ENCODE peak calls at places on chromosomes 11 and 22, in six cellular contexts. One of them, this sample, is unnamed.

GRCh38 chr11:72425053-72425980 is 9.0 kb downstream of the CLPB start:
- DNase-seq in A549: no peak
- DNase-seq in K562: no peak
- DNase-seq in GM12878: no peak
- DNase-seq in HepG2: no peak
- DNase-seq in endothelial cell of umbilical vein: no peak
- DNase-seq in this sample: peak; percentile 54

GRCh38 chr11:88035271-88035670 is 140.0 kb downstream of the RAB38 start:
- DNase-seq in K562: no peak
- DNase-seq in GM12878: no peak
- DNase-seq in A549: no peak
- DNase-seq in HepG2: no peak
- DNase-seq in endothelial cell of umbilical vein: no peak
- DNase-seq in this sample: no peak

GRCh38 chr11:69472766-69473519 is 8.5 kb upstream of the LINC01488 start:
- DNase-seq in A549: no peak
- DNase-seq in GM12878: no peak
- DNase-seq in HepG2: no peak
- DNase-seq in K562: no peak
- DNase-seq in endothelial cell of umbilical vein: no peak
- DNase-seq in this sample: peak; percentile 62

GRCh38 chr11:117171007-117171647 is 7.4 kb upstream of the SIDT2 start:
- DNase-seq in GM12878: no peak
- DNase-seq in A549: no peak
- DNase-seq in K562: no peak
- DNase-seq in endothelial cell of umbilical vein: no peak
- DNase-seq in HepG2: no peak
- DNase-seq in this sample: no peak

GRCh38 chr11:1761110-1761856 is 2.4 kb downstream of the CTSD start:
- DNase-seq in A549: no peak
- DNase-seq in endothelial cell of umbilical vein: no peak
- DNase-seq in HepG2: no peak
- DNase-seq in K562: no peak
- DNase-seq in GM12878: no peak
- DNase-seq in this sample: no peak

GRCh38 chr11:122784325-122785155 is 53.8 kb upstream of the CRTAM start:
- DNase-seq in A549: no peak
- DNase-seq in HepG2: no peak
- DNase-seq in GM12878: no peak
- DNase-seq in endothelial cell of umbilical vein: peak; percentile 73
- DNase-seq in K562: no peak
- DNase-seq in this sample: no peak

GRCh38 chr11:120108154-120108784 is 29.6 kb downstream of the TRIM29 start:
- DNase-seq in GM12878: no peak
- DNase-seq in A549: peak; percentile 24
- DNase-seq in K562: peak; percentile 90
- DNase-seq in HepG2: peak; percentile 14
- DNase-seq in endothelial cell of umbilical vein: peak; percentile 42
- DNase-seq in this sample: peak; percentile 70

GRCh38 chr11:27757953-27758352 is 57.7 kb upstream of the BDNF start:
- DNase-seq in K562: no peak
- DNase-seq in GM12878: no peak
- DNase-seq in A549: no peak
- DNase-seq in endothelial cell of umbilical vein: no peak
- DNase-seq in HepG2: no peak
- DNase-seq in this sample: no peak

GRCh38 chr11:70948855-70949551 is 303.4 kb downstream of the SHANK2 start:
- DNase-seq in GM12878: no peak
- DNase-seq in K562: no peak
- DNase-seq in endothelial cell of umbilical vein: no peak
- DNase-seq in HepG2: no peak
- DNase-seq in A549: no peak
- DNase-seq in this sample: no peak

GRCh38 chr11:1749787-1750351 is 526 bp downstream of the IFITM10 start:
- DNase-seq in HepG2: no peak
- DNase-seq in GM12878: no peak
- DNase-seq in A549: no peak
- DNase-seq in endothelial cell of umbilical vein: no peak
- DNase-seq in K562: peak; percentile 13
- DNase-seq in this sample: peak; percentile 16

GRCh38 chr22:41256254-41256897 is 15.6 kb upstream of the CHADL start:
- DNase-seq in endothelial cell of umbilical vein: peak; percentile 45
- DNase-seq in GM12878: no peak
- DNase-seq in K562: no peak
- DNase-seq in A549: peak; percentile 66
- DNase-seq in HepG2: no peak
- DNase-seq in this sample: no peak

GRCh38 chr11:122717264-122717867 is 61.8 kb downstream of the UBASH3B start:
- DNase-seq in endothelial cell of umbilical vein: no peak
- DNase-seq in A549: no peak
- DNase-seq in HepG2: no peak
- DNase-seq in K562: no peak
- DNase-seq in GM12878: peak; percentile 73
- DNase-seq in this sample: peak; percentile 95

GRCh38 chr22:22201185-22201924 is 43.2 kb upstream of the VPREB1 start:
- DNase-seq in endothelial cell of umbilical vein: peak; percentile 15
- DNase-seq in A549: peak; percentile 48
- DNase-seq in HepG2: peak; percentile 25
- DNase-seq in K562: peak; percentile 91
- DNase-seq in GM12878: no peak
- DNase-seq in this sample: peak; percentile 16

GRCh38 chr22:48282804-48283203 is 1520.4 kb downstream of the TBC1D22A start:
- DNase-seq in GM12878: no peak
- DNase-seq in endothelial cell of umbilical vein: no peak
- DNase-seq in K562: no peak
- DNase-seq in A549: no peak
- DNase-seq in HepG2: no peak
- DNase-seq in this sample: no peak

GRCh38 chr11:70203749-70204465 is 811 bp downstream of the FADD start:
- DNase-seq in HepG2: peak; percentile 59
- DNase-seq in GM12878: peak; percentile 40
- DNase-seq in A549: peak; percentile 56
- DNase-seq in endothelial cell of umbilical vein: peak; percentile 90
- DNase-seq in K562: peak; percentile 69
- DNase-seq in this sample: peak; percentile 91

GRCh38 chr22:19821523-19822300 is 33.0 kb downstream of the GNB1L start:
- DNase-seq in K562: no peak
- DNase-seq in GM12878: no peak
- DNase-seq in HepG2: no peak
- DNase-seq in A549: no peak
- DNase-seq in endothelial cell of umbilical vein: no peak
- DNase-seq in this sample: no peak

GRCh38 chr11:48109046-48109666 is 107.5 kb upstream of the OR4B1 start:
- DNase-seq in A549: peak; percentile 65
- DNase-seq in HepG2: peak; percentile 25
- DNase-seq in endothelial cell of umbilical vein: peak; percentile 63
- DNase-seq in GM12878: no peak
- DNase-seq in K562: peak; percentile 56
- DNase-seq in this sample: peak; percentile 75

GRCh38 chr11:48110509-48110766 is 106.2 kb upstream of the OR4B1 start:
- DNase-seq in K562: no peak
- DNase-seq in HepG2: no peak
- DNase-seq in endothelial cell of umbilical vein: no peak
- DNase-seq in A549: no peak
- DNase-seq in GM12878: no peak
- DNase-seq in this sample: no peak

GRCh38 chr11:48108231-48109045 is 108.2 kb upstream of the OR4B1 start:
- DNase-seq in A549: no peak
- DNase-seq in GM12878: no peak
- DNase-seq in K562: no peak
- DNase-seq in endothelial cell of umbilical vein: no peak
- DNase-seq in HepG2: no peak
- DNase-seq in this sample: peak; percentile 49

GRCh38 chr11:48114740-48115139 is 101.9 kb upstream of the OR4B1 start:
- DNase-seq in A549: no peak
- DNase-seq in K562: no peak
- DNase-seq in GM12878: no peak
- DNase-seq in HepG2: no peak
- DNase-seq in endothelial cell of umbilical vein: no peak
- DNase-seq in this sample: no peak

GRCh38 chr11:48111941-48112340 is 104.7 kb upstream of the OR4B1 start:
- DNase-seq in GM12878: no peak
- DNase-seq in K562: no peak
- DNase-seq in endothelial cell of umbilical vein: no peak
- DNase-seq in HepG2: no peak
- DNase-seq in A549: no peak
- DNase-seq in this sample: no peak
- TF ChIP-seq MAX in GM12878: no peak
- TF ChIP-seq MAX in K562: no peak
- TF ChIP-seq MAX in endothelial cell of umbilical vein: no peak
- TF ChIP-seq MAX in HepG2: no peak
- TF ChIP-seq MAX in A549: no peak
- TF ChIP-seq MAX in this sample: no peak

GRCh38 chr11:102325088-102325487 is 7.8 kb downstream of the BIRC3 start:
- DNase-seq in GM12878: no peak
- DNase-seq in A549: no peak
- DNase-seq in HepG2: no peak
- DNase-seq in endothelial cell of umbilical vein: no peak
- DNase-seq in K562: no peak
- DNase-seq in this sample: no peak

GRCh38 chr11:102320679-102321078 is 3.4 kb downstream of the BIRC3 start:
- DNase-seq in GM12878: no peak
- DNase-seq in endothelial cell of umbilical vein: no peak
- DNase-seq in HepG2: no peak
- DNase-seq in A549: no peak
- DNase-seq in K562: no peak
- DNase-seq in this sample: no peak

GRCh38 chr11:102320166-102320565 is 2.9 kb downstream of the BIRC3 start:
- DNase-seq in K562: no peak
- DNase-seq in GM12878: no peak
- DNase-seq in A549: no peak
- DNase-seq in HepG2: no peak
- DNase-seq in endothelial cell of umbilical vein: no peak
- DNase-seq in this sample: no peak

GRCh38 chr11:102322560-102322959 is 5.3 kb downstream of the BIRC3 start:
- DNase-seq in K562: no peak
- DNase-seq in A549: no peak
- DNase-seq in HepG2: no peak
- DNase-seq in endothelial cell of umbilical vein: no peak
- DNase-seq in GM12878: no peak
- DNase-seq in this sample: no peak

GRCh38 chr11:102323542-102324261 is 6.4 kb downstream of the BIRC3 start:
- DNase-seq in endothelial cell of umbilical vein: no peak
- DNase-seq in GM12878: no peak
- DNase-seq in K562: no peak
- DNase-seq in A549: no peak
- DNase-seq in HepG2: no peak
- DNase-seq in this sample: no peak
- TF ChIP-seq MYC in endothelial cell of umbilical vein: no peak
- TF ChIP-seq MYC in GM12878: no peak
- TF ChIP-seq MYC in K562: no peak
- TF ChIP-seq MYC in A549: no peak
- TF ChIP-seq MYC in HepG2: no peak
- TF ChIP-seq MYC in this sample: no peak

DNA sequence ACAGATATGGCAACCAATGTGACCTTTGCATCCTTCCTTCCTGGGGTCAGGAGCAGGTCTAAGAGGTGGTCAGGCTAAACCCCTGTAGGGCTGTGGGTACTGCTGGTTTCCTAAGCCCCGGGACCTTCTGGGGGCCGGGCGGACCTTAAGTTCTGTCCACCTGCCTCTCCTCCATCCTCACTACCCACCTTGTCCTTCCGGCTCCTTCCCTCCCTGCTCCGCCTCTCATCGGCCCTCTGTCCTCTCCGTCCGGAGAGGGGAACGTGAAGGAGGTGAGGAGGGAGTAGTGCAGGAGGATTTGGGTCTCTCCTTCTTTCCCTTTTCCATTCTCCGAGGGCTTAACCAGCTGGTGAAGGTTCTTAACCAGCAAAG is 28.3 kb upstream of the PARVB start:
- DNase-seq in GM12878: no peak
- DNase-seq in K562: no peak
- DNase-seq in A549: no peak
- DNase-seq in endothelial cell of umbilical vein: no peak
- DNase-seq in HepG2: no peak
- DNase-seq in this sample: no peak
- H3K4me3 ChIP-seq in GM12878: peak overlapping the region; percentile 75
- H3K4me3 ChIP-seq in K562: no peak overlapping the region
- H3K4me3 ChIP-seq in A549: no peak overlapping the region
- H3K4me3 ChIP-seq in endothelial cell of umbilical vein: no peak overlapping the region
- H3K4me3 ChIP-seq in HepG2: no peak overlapping the region
- H3K4me3 ChIP-seq in this sample: no peak overlapping the region

GRCh38 chr11:46916669-46917108 is 1.7 kb downstream of the LRP4 start:
- DNase-seq in GM12878: no peak
- DNase-seq in A549: peak; percentile 66
- DNase-seq in K562: peak; percentile 51
- DNase-seq in HepG2: peak; percentile 55
- DNase-seq in endothelial cell of umbilical vein: peak; percentile 57
- DNase-seq in this sample: peak; percentile 54
- TF ChIP-seq MAX in GM12878: no peak
- TF ChIP-seq MAX in A549: peak; percentile 66
- TF ChIP-seq MAX in K562: no peak
- TF ChIP-seq MAX in HepG2: peak; percentile 42
- TF ChIP-seq MAX in endothelial cell of umbilical vein: no peak
- TF ChIP-seq MAX in this sample: no peak